ENCODE peak calls at places on chromosomes 11 and 22, in six cellular contexts. One of them, this sample, is unnamed.

GRCh38 chr11:129224538-129224937 is 32.4 kb upstream of the ARHGAP32 start:
- DNase-seq in keratinocyte: no peak
- DNase-seq in skeletal muscle cell: no peak
- DNase-seq in effector memory CD4-positive, alpha-beta T cell: no peak
- DNase-seq in AG04449: no peak
- DNase-seq in AG10803: peak
- DNase-seq in this sample: no peak

GRCh38 chr11:128776434-128777284 is 82.8 kb downstream of the FLI1 start:
- DNase-seq in keratinocyte: no peak
- DNase-seq in skeletal muscle cell: no peak
- DNase-seq in effector memory CD4-positive, alpha-beta T cell: no peak
- DNase-seq in AG04449: no peak
- DNase-seq in AG10803: peak
- DNase-seq in this sample: no peak

GRCh38 chr22:31154975-31155374 is 5.0 kb upstream of the RNF185 start:
- DNase-seq in keratinocyte: no peak
- DNase-seq in skeletal muscle cell: no peak
- DNase-seq in effector memory CD4-positive, alpha-beta T cell: no peak
- DNase-seq in AG04449: no peak
- DNase-seq in AG10803: peak
- DNase-seq in this sample: no peak

GRCh38 chr11:74147199-74147929 is 23.4 kb downstream of the C2CD3 start:
- DNase-seq in keratinocyte: no peak
- DNase-seq in skeletal muscle cell: no peak
- DNase-seq in effector memory CD4-positive, alpha-beta T cell: no peak
- DNase-seq in AG04449: no peak
- DNase-seq in AG10803: peak
- DNase-seq in this sample: no peak

GRCh38 chr22:49753961-49754673 is 73.6 kb downstream of the BRD1 start:
- DNase-seq in keratinocyte: no peak
- DNase-seq in skeletal muscle cell: no peak
- DNase-seq in effector memory CD4-positive, alpha-beta T cell: no peak
- DNase-seq in AG04449: no peak
- DNase-seq in AG10803: no peak
- DNase-seq in this sample: no peak

GRCh38 chr11:68509105-68509504 is 48.6 kb downstream of the PPP6R3 start:
- DNase-seq in keratinocyte: no peak
- DNase-seq in skeletal muscle cell: no peak
- DNase-seq in effector memory CD4-positive, alpha-beta T cell: no peak
- DNase-seq in AG04449: peak
- DNase-seq in AG10803: peak
- DNase-seq in this sample: no peak

GRCh38 chr11:72826191-72826941 is 12.2 kb downstream of the ATG16L2 start:
- DNase-seq in keratinocyte: no peak
- DNase-seq in skeletal muscle cell: no peak
- DNase-seq in effector memory CD4-positive, alpha-beta T cell: no peak
- DNase-seq in AG04449: no peak
- DNase-seq in AG10803: no peak
- DNase-seq in this sample: no peak

GRCh38 chr11:48020092-48020755 is 39.9 kb downstream of the PTPRJ start:
- DNase-seq in keratinocyte: no peak
- DNase-seq in skeletal muscle cell: no peak
- DNase-seq in effector memory CD4-positive, alpha-beta T cell: no peak
- DNase-seq in AG04449: no peak
- DNase-seq in AG10803: no peak
- DNase-seq in this sample: no peak

GRCh38 chr11:119863811-119864601 is 135.0 kb upstream of the NECTIN1 start:
- DNase-seq in keratinocyte: no peak
- DNase-seq in skeletal muscle cell: no peak
- DNase-seq in effector memory CD4-positive, alpha-beta T cell: no peak
- DNase-seq in AG04449: no peak
- DNase-seq in AG10803: no peak
- DNase-seq in this sample: no peak

GRCh38 chr11:67230406-67230805 is 35.9 kb upstream of the GRK2 start:
- DNase-seq in keratinocyte: no peak
- DNase-seq in skeletal muscle cell: no peak
- DNase-seq in effector memory CD4-positive, alpha-beta T cell: no peak
- DNase-seq in AG04449: no peak
- DNase-seq in AG10803: peak
- DNase-seq in this sample: no peak

GRCh38 chr11:46898396-46899095 is 19.8 kb downstream of the LRP4 start:
- DNase-seq in keratinocyte: no peak
- DNase-seq in skeletal muscle cell: no peak
- DNase-seq in effector memory CD4-positive, alpha-beta T cell: no peak
- DNase-seq in AG04449: no peak
- DNase-seq in AG10803: no peak
- DNase-seq in this sample: no peak

GRCh38 chr11:11482726-11483125 is 129.7 kb upstream of the CSNK2A3 start:
- DNase-seq in keratinocyte: no peak
- DNase-seq in skeletal muscle cell: no peak
- DNase-seq in effector memory CD4-positive, alpha-beta T cell: no peak
- DNase-seq in AG04449: no peak
- DNase-seq in AG10803: no peak
- DNase-seq in this sample: no peak

GRCh38 chr11:70400643-70401042 is 2.3 kb downstream of the CTTN start:
- DNase-seq in keratinocyte: no peak
- DNase-seq in skeletal muscle cell: no peak
- DNase-seq in effector memory CD4-positive, alpha-beta T cell: no peak
- DNase-seq in AG04449: no peak
- DNase-seq in AG10803: no peak
- DNase-seq in this sample: no peak

GRCh38 chr22:22045576-22046335 is 63.2 kb upstream of the TOP3B start:
- DNase-seq in keratinocyte: no peak
- DNase-seq in skeletal muscle cell: no peak
- DNase-seq in effector memory CD4-positive, alpha-beta T cell: no peak
- DNase-seq in AG04449: no peak
- DNase-seq in AG10803: no peak
- DNase-seq in this sample: no peak

GRCh38 chr11:113531575-113532451 is 56.6 kb upstream of the DRD2 start:
- DNase-seq in keratinocyte: no peak
- DNase-seq in skeletal muscle cell: no peak
- DNase-seq in effector memory CD4-positive, alpha-beta T cell: no peak
- DNase-seq in AG04449: no peak
- DNase-seq in AG10803: peak
- DNase-seq in this sample: no peak

GRCh38 chr22:35349704-35350538 is 31.0 kb upstream of the HMOX1 start:
- DNase-seq in keratinocyte: no peak
- DNase-seq in skeletal muscle cell: peak
- DNase-seq in effector memory CD4-positive, alpha-beta T cell: no peak
- DNase-seq in AG04449: no peak
- DNase-seq in AG10803: peak
- DNase-seq in this sample: peak

This sample was measured in smooth muscle cell of the brain vasculature.